ENCODE peak calls at places on chromosomes 6 and 20, in four cellular contexts. V is aorta, T is neuronal stem cell, P is colonic mucosa. O is an unnamed sample.
A peak's percentile ranks its signal among the peaks of the same experiment; 100 is the strongest.

GRCh38 chr6:164106345-164106769 is 691.8 kb downstream of the QKI start:
- DNase-seq in P (no peak), V (no peak), T (no peak), O (peak; percentile 32)

GRCh38 chr20:57986776-57987175 is 241.7 kb downstream of the ANKRD60 start:
- DNase-seq in T (no peak), P (no peak), V (peak; percentile 37), O (no peak)

GRCh38 chr20:59823860-59824259 is 109.6 kb downstream of the SYCP2 start:
- DNase-seq in V (no peak), P (peak; percentile 13), T (no peak), O (no peak)

GRCh38 chr20:2108987-2109386 is 7.4 kb downstream of the STK35 start:
- DNase-seq in T (no peak), V (no peak), P (no peak), O (peak; percentile 42)

GRCh38 chr6:140366991-140367390 is 992.5 kb upstream of the CITED2 start:
- DNase-seq in T (no peak), P (no peak), V (no peak), O (no peak)

GRCh38 chr20:400451-401275 is 7.4 kb upstream of the RBCK1 start:
- DNase-seq in P (no peak), T (no peak), V (no peak), O (no peak)

GRCh38 chr6:25034477-25034876 is 98.7 kb upstream of the RIPOR2 start:
- DNase-seq in T (no peak), V (no peak), P (no peak), O (no peak)

GRCh38 chr6:30840922-30841643 is 43.2 kb upstream of the DDR1 start:
- DNase-seq in P (no peak), T (no peak), V (no peak), O (no peak)

GRCh38 chr20:51446230-51446629 is 96.3 kb downstream of the NFATC2 start:
- DNase-seq in T (no peak), V (no peak), P (no peak), O (no peak)

GRCh38 chr6:35147101-35147885 is 6.2 kb upstream of the TCP11 start:
- DNase-seq in T (no peak), P (no peak), V (no peak), O (no peak)

GRCh38 chr6:35145757-35146156 is 4.6 kb upstream of the TCP11 start:
- DNase-seq in T (no peak), P (no peak), V (no peak), O (no peak)

GRCh38 chr6:35146453-35146852 is 5.3 kb upstream of the TCP11 start:
- DNase-seq in T (no peak), P (peak; percentile 60), V (peak; percentile 67), O (peak; percentile 76)

GRCh38 chr6:35149891-35150566 is 8.9 kb upstream of the TCP11 start:
- DNase-seq in P (no peak), T (no peak), V (no peak), O (no peak)

DNA sequence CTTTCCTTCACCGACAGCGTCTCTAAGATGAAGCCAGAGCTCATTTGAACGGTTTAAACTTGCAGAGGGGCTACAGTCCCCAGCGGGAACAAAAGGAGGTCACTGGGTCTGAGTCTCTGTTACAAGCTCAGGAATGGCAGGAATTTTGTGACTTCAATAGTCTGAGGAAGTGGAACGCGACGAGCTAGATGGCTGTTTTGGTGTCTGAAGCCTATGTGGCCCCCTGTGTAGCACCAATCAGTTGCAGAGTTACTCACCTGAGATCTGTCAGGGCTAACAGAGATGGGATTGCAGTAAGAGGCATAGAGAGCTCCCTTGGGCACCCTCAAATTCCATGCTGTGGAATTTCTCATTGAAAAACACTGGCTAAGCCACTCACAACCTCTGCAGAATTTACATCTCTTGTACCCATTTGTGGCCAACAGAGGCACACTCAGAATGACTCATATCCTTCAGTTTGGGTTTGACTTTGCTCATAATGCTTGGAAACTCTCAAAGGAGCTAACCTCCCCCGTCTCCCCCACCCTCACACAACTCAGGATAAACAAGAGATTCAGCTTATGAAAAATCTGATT is 7.1 kb upstream of the TCP11 start:
- DNase-seq in P (no peak), V (no peak), T (peak; percentile 88), O (no peak)
- H3K4me3 ChIP-seq in P (no peak overlapping the region), V (no peak overlapping the region), T (no peak overlapping the region), O (no peak overlapping the region)

GRCh38 chr6:157224178-157224956 is 99.0 kb downstream of the TMEM242 start:
- DNase-seq in V (no peak), T (no peak), P (no peak), O (no peak)

GRCh38 chr6:157223021-157223430 is 100.3 kb downstream of the TMEM242 start:
- DNase-seq in P (no peak), V (no peak), T (no peak), O (no peak)

GRCh38 chr6:157222201-157222981 is 100.9 kb downstream of the TMEM242 start:
- DNase-seq in T (no peak), V (no peak), P (no peak), O (no peak)

GRCh38 chr6:157224957-157225574 is 98.3 kb downstream of the TMEM242 start:
- DNase-seq in T (no peak), V (no peak), P (no peak), O (no peak)

DNA sequence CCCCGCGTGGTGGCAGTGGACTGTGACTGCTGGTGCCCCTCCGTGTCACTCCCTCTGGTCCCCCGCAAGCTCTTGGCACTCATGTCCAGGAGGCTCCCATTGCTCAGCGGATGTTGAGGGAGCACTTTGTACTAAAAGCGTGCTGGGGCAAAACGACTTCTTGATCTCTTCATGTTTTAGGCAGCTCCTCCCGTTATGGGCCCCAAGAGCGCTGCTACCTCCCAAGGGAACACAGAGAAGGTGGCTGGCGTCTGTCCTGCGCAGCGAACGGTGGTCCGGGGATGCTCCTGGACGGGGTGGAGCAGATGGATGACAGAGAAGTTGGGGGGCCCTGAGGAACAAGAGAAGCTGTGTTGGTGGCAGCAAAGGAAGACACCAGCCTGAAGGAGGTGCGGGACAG is 99.8 kb downstream of the TMEM242 start:
- DNase-seq in V (no peak), T (no peak), P (no peak), O (no peak)
- H3K4me3 ChIP-seq in V (no peak overlapping the region), T (no peak overlapping the region), P (no peak overlapping the region), O (no peak overlapping the region)

GRCh38 chr6:83431545-83432165 is 804 bp upstream of the ME1 start:
- DNase-seq in P (peak; percentile 88), V (no peak), T (no peak), O (peak; percentile 57)
- H3K4me3 ChIP-seq in P (peak overlapping the region; percentile 70), V (no peak overlapping the region), T (no peak overlapping the region), O (peak overlapping the region; percentile 78)

DNA sequence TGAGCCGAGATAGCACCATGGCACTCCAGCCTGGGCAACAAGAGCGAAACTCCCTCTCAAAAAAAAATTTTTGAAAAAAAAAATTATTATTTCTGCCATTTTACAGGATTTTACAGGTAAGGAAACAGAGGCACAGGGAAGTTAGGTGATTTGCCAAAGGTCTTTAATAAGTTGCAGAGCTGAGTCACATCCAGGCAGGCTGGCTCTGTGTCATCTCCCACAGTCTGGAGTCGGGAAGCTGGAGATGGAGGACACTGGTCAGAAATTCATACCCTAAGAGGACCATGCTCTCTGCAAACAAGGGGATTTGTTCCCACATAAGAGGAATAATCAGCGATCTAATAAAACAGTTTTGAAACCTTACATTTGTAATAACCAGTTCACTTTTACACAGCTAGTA is 24.1 kb downstream of the HECA start:
- DNase-seq in P (no peak), V (no peak), T (no peak), O (no peak)
- H3K4me3 ChIP-seq in P (no peak overlapping the region), V (no peak overlapping the region), T (no peak overlapping the region), O (no peak overlapping the region)

GRCh38 chr20:4435210-4435609 is 286.5 kb upstream of the PRND start:
- DNase-seq in V (no peak), P (no peak), T (no peak), O (no peak)
- H3K4me3 ChIP-seq in V (no peak overlapping the region), P (no peak overlapping the region), T (no peak overlapping the region), O (no peak overlapping the region)

O was measured in hepatocyte.